ENCODE peak calls at places on chromosomes 6 and 20, in five cellular contexts. One of them, this sample, is unnamed.

GRCh38 chr20:60123096-60123495 is 164.9 kb downstream of the CDH26 start:
- DNase-seq in ovary: no peak
- DNase-seq in hepatocyte: no peak
- DNase-seq in cardiac muscle cell: no peak
- DNase-seq in RWPE1: no peak
- DNase-seq in this sample: no peak

GRCh38 chr6:1777921-1778692 is 168.4 kb downstream of the FOXC1 start:
- DNase-seq in ovary: no peak
- DNase-seq in hepatocyte: no peak
- DNase-seq in cardiac muscle cell: no peak
- DNase-seq in RWPE1: no peak
- DNase-seq in this sample: no peak

GRCh38 chr6:163533443-163533842 is 118.9 kb downstream of the QKI start:
- DNase-seq in ovary: no peak
- DNase-seq in hepatocyte: peak
- DNase-seq in cardiac muscle cell: no peak
- DNase-seq in RWPE1: peak
- DNase-seq in this sample: peak

GRCh38 chr20:25277941-25278521 is 30.1 kb downstream of the PYGB start:
- DNase-seq in ovary: no peak
- DNase-seq in hepatocyte: no peak
- DNase-seq in cardiac muscle cell: no peak
- DNase-seq in RWPE1: no peak
- DNase-seq in this sample: no peak

GRCh38 chr6:20238688-20239587 is 26.7 kb upstream of the MBOAT1 start:
- DNase-seq in ovary: no peak
- DNase-seq in hepatocyte: no peak
- DNase-seq in cardiac muscle cell: peak
- DNase-seq in RWPE1: no peak
- DNase-seq in this sample: no peak

GRCh38 chr6:73418081-73418741 is 23.6 kb downstream of the DDX43 start:
- DNase-seq in ovary: no peak
- DNase-seq in hepatocyte: no peak
- DNase-seq in cardiac muscle cell: no peak
- DNase-seq in RWPE1: no peak
- DNase-seq in this sample: no peak

GRCh38 chr6:104604643-104605042 is 255.1 kb downstream of the HACE1 start:
- DNase-seq in ovary: no peak
- DNase-seq in hepatocyte: no peak
- DNase-seq in cardiac muscle cell: no peak
- DNase-seq in RWPE1: no peak
- DNase-seq in this sample: no peak

GRCh38 chr6:55632953-55633352 is 54.0 kb upstream of the HMGCLL1 start:
- DNase-seq in ovary: no peak
- DNase-seq in hepatocyte: no peak
- DNase-seq in cardiac muscle cell: no peak
- DNase-seq in RWPE1: peak
- DNase-seq in this sample: no peak

GRCh38 chr6:14881399-14881798 is 364.5 kb upstream of the JARID2 start:
- DNase-seq in ovary: no peak
- DNase-seq in hepatocyte: no peak
- DNase-seq in cardiac muscle cell: no peak
- DNase-seq in RWPE1: peak
- DNase-seq in this sample: no peak

GRCh38 chr6:4491501-4492260 is 284.5 kb upstream of the CDYL start:
- DNase-seq in ovary: no peak
- DNase-seq in hepatocyte: peak
- DNase-seq in cardiac muscle cell: no peak
- DNase-seq in RWPE1: no peak
- DNase-seq in this sample: peak

GRCh38 chr20:2399390-2399789 is 18.7 kb downstream of the TGM6 start:
- DNase-seq in ovary: no peak
- DNase-seq in hepatocyte: no peak
- DNase-seq in cardiac muscle cell: no peak
- DNase-seq in RWPE1: no peak
- DNase-seq in this sample: no peak

GRCh38 chr20:2397595-2398145 is 17.0 kb downstream of the TGM6 start:
- DNase-seq in ovary: no peak
- DNase-seq in hepatocyte: no peak
- DNase-seq in cardiac muscle cell: no peak
- DNase-seq in RWPE1: no peak
- DNase-seq in this sample: no peak

GRCh38 chr20:2400290-2400689 is 19.6 kb downstream of the TGM6 start:
- DNase-seq in ovary: no peak
- DNase-seq in hepatocyte: no peak
- DNase-seq in cardiac muscle cell: no peak
- DNase-seq in RWPE1: no peak
- DNase-seq in this sample: no peak

GRCh38 chr20:2397091-2397490 is 16.4 kb downstream of the TGM6 start:
- DNase-seq in ovary: no peak
- DNase-seq in hepatocyte: no peak
- DNase-seq in cardiac muscle cell: no peak
- DNase-seq in RWPE1: no peak
- DNase-seq in this sample: no peak

DNA sequence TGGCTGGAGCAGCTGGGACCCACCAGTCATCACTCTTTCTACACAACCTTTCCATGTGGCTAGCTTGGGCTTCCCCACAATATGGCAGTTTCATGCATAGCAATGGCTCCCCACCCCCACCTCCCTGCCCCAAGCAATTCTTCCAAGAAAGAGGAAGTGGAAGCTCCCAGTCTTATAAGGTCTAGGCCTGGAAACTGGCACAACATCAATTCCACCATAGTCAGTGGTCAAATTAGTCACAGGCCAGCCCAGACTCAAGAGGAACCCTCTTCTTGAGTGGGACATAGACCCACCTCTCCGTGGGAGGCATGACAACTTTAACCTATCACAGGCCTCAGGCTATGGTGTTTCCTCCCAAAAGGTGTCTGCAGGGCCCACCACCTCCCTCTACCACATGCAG is 17.8 kb downstream of the TGM6 start:
- DNase-seq in ovary: no peak
- DNase-seq in hepatocyte: no peak
- DNase-seq in cardiac muscle cell: no peak
- DNase-seq in RWPE1: no peak
- DNase-seq in this sample: no peak
- H3K27ac ChIP-seq in ovary: no peak
- H3K27ac ChIP-seq in hepatocyte: no peak
- H3K27ac ChIP-seq in cardiac muscle cell: no peak
- H3K27ac ChIP-seq in RWPE1: no peak
- H3K27ac ChIP-seq in this sample: no peak

GRCh38 chr6:135520781-135521180 is 23.2 kb upstream of the AHI1 start:
- DNase-seq in ovary: no peak
- DNase-seq in hepatocyte: no peak
- DNase-seq in cardiac muscle cell: no peak
- DNase-seq in RWPE1: no peak
- DNase-seq in this sample: no peak
- H3K27ac ChIP-seq in ovary: no peak
- H3K27ac ChIP-seq in hepatocyte: no peak
- H3K27ac ChIP-seq in cardiac muscle cell: no peak
- H3K27ac ChIP-seq in RWPE1: no peak
- H3K27ac ChIP-seq in this sample: no peak

GRCh38 chr6:26550250-26550993 is 12.3 kb downstream of the HMGN4 start:
- DNase-seq in ovary: peak
- DNase-seq in hepatocyte: peak
- DNase-seq in cardiac muscle cell: peak
- DNase-seq in RWPE1: peak
- DNase-seq in this sample: no peak
- H3K27ac ChIP-seq in ovary: no peak
- H3K27ac ChIP-seq in hepatocyte: peak
- H3K27ac ChIP-seq in cardiac muscle cell: no peak
- H3K27ac ChIP-seq in RWPE1: peak
- H3K27ac ChIP-seq in this sample: no peak

DNA sequence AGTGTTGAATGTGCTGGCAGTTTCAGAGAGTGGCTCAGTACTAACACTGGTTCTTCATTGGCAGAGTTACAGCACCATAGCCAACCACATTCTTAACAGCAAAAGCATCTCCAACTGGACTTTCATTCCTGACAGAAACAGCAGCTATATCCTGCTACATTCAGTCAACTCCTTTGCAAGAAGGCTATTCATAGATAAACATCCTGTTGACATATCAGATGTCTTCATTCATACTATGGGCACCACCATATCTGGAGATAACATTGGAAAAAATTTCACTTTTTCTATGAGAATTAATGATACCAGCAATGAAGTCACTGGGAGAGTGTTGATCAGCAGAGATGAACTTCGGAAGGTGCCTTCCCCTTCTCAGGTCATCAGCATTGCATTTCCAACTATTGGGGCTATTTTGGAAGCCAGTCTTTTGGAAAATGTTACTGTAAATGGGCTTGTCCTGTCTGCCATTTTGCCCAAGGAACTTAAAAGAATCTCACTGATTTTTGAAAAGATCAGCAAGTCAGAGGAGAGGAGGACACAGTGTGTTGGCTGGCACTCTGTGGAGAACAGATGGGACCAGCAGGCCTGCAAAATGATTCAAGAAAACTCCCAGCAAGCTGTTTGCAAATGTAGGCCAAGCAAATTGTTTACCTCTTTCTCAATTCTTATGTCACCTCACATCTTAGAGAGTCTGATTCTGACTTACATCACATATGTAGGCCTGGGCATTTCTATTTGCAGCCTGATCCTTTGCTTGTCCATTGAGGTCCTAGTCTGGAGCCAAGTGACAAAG is 17.0 kb upstream of the ADGRF4 start:
- DNase-seq in ovary: no peak
- DNase-seq in hepatocyte: no peak
- DNase-seq in cardiac muscle cell: no peak
- DNase-seq in RWPE1: no peak
- DNase-seq in this sample: no peak
- H3K27ac ChIP-seq in ovary: no peak
- H3K27ac ChIP-seq in hepatocyte: no peak
- H3K27ac ChIP-seq in cardiac muscle cell: no peak
- H3K27ac ChIP-seq in RWPE1: no peak
- H3K27ac ChIP-seq in this sample: no peak